ENCODE peak calls at places on chromosomes 6 and 20, in four cellular contexts. N, G, O and H are unnamed samples.

GRCh38 chr20:2873747-2874041 is 413 bp downstream of the PTPRA start:
- DNase-seq in N (no peak), G (peak), O (peak), H (peak)

GRCh38 chr6:32623693-32624092 is 13.5 kb upstream of the HLA-DQA1 start:
- DNase-seq in N (no peak), G (no peak), O (no peak), H (no peak)

GRCh38 chr20:35462351-35462750 is 7.0 kb downstream of the CEP250 start:
- DNase-seq in N (no peak), G (no peak), O (no peak), H (no peak)

GRCh38 chr20:8519887-8520286 is 387.8 kb downstream of the PLCB1 start:
- DNase-seq in N (no peak), G (no peak), O (no peak), H (no peak)

GRCh38 chr6:114785235-114786127 is 442.7 kb upstream of the HS3ST5 start:
- DNase-seq in N (no peak), G (peak), O (no peak), H (no peak)

GRCh38 chr20:8424010-8424409 is 291.9 kb downstream of the PLCB1 start:
- DNase-seq in N (peak), G (no peak), O (peak), H (no peak)

GRCh38 chr6:154668156-154668555 is 65.1 kb upstream of the SCAF8 start:
- DNase-seq in N (no peak), G (no peak), O (no peak), H (no peak)

GRCh38 chr6:97189767-97190166 is 93.2 kb downstream of the MMS22L start:
- DNase-seq in N (peak), G (peak), O (no peak), H (no peak)